ENCODE peak calls at places on chromosomes 7 and 10, in six cellular contexts. One of them, this sample, is unnamed.

GRCh38 chr7:108492742-108493141 is 33.2 kb downstream of the PNPLA8 start:
- DNase-seq in A172: no peak
- DNase-seq in HEK293T: no peak
- DNase-seq in stimulated activated CD4-positive, alpha-beta T cell treated with anti-CD3 and anti-CD28 coated beads, TNF-alpha, amount 100 ng/mL, for 48 hours: no peak
- DNase-seq in Caki2: peak
- DNase-seq in choroid plexus epithelial cell: no peak
- DNase-seq in this sample: no peak

GRCh38 chr10:116707981-116708380 is 34.4 kb downstream of the HSPA12A start:
- DNase-seq in A172: no peak
- DNase-seq in stimulated activated CD4-positive, alpha-beta T cell treated with anti-CD3 and anti-CD28 coated beads, TNF-alpha, amount 100 ng/mL, for 48 hours: no peak
- DNase-seq in Caki2: no peak
- DNase-seq in HEK293T: no peak
- DNase-seq in choroid plexus epithelial cell: no peak
- DNase-seq in this sample: no peak

GRCh38 chr10:33666686-33667480 is 332.4 kb upstream of the NRP1 start:
- DNase-seq in choroid plexus epithelial cell: peak
- DNase-seq in stimulated activated CD4-positive, alpha-beta T cell treated with anti-CD3 and anti-CD28 coated beads, TNF-alpha, amount 100 ng/mL, for 48 hours: no peak
- DNase-seq in A172: no peak
- DNase-seq in Caki2: no peak
- DNase-seq in HEK293T: no peak
- DNase-seq in this sample: no peak

GRCh38 chr7:36667007-36667406 is 57.3 kb downstream of the AOAH start:
- DNase-seq in stimulated activated CD4-positive, alpha-beta T cell treated with anti-CD3 and anti-CD28 coated beads, TNF-alpha, amount 100 ng/mL, for 48 hours: no peak
- DNase-seq in choroid plexus epithelial cell: no peak
- DNase-seq in A172: peak
- DNase-seq in HEK293T: no peak
- DNase-seq in Caki2: no peak
- DNase-seq in this sample: no peak

GRCh38 chr10:122699796-122700466 is at the start of gene C10orf120:
- DNase-seq in choroid plexus epithelial cell: no peak
- DNase-seq in stimulated activated CD4-positive, alpha-beta T cell treated with anti-CD3 and anti-CD28 coated beads, TNF-alpha, amount 100 ng/mL, for 48 hours: no peak
- DNase-seq in HEK293T: no peak
- DNase-seq in A172: no peak
- DNase-seq in Caki2: no peak
- DNase-seq in this sample: no peak

GRCh38 chr10:15719899-15720634 is at the start of gene ITGA8:
- DNase-seq in choroid plexus epithelial cell: peak
- DNase-seq in stimulated activated CD4-positive, alpha-beta T cell treated with anti-CD3 and anti-CD28 coated beads, TNF-alpha, amount 100 ng/mL, for 48 hours: no peak
- DNase-seq in A172: no peak
- DNase-seq in HEK293T: peak
- DNase-seq in Caki2: no peak
- DNase-seq in this sample: peak

GRCh38 chr7:80386686-80387085 is 125.2 kb downstream of the GNAT3 start:
- DNase-seq in A172: no peak
- DNase-seq in HEK293T: no peak
- DNase-seq in stimulated activated CD4-positive, alpha-beta T cell treated with anti-CD3 and anti-CD28 coated beads, TNF-alpha, amount 100 ng/mL, for 48 hours: no peak
- DNase-seq in choroid plexus epithelial cell: peak
- DNase-seq in Caki2: no peak
- DNase-seq in this sample: no peak

GRCh38 chr7:151859948-151860685 is 16.8 kb downstream of the PRKAG2 start:
- DNase-seq in A172: no peak
- DNase-seq in Caki2: no peak
- DNase-seq in HEK293T: no peak
- DNase-seq in stimulated activated CD4-positive, alpha-beta T cell treated with anti-CD3 and anti-CD28 coated beads, TNF-alpha, amount 100 ng/mL, for 48 hours: no peak
- DNase-seq in choroid plexus epithelial cell: no peak
- DNase-seq in this sample: no peak

GRCh38 chr10:89171263-89171872 is 35.7 kb downstream of the CH25H start:
- DNase-seq in stimulated activated CD4-positive, alpha-beta T cell treated with anti-CD3 and anti-CD28 coated beads, TNF-alpha, amount 100 ng/mL, for 48 hours: no peak
- DNase-seq in A172: no peak
- DNase-seq in HEK293T: no peak
- DNase-seq in Caki2: no peak
- DNase-seq in choroid plexus epithelial cell: peak
- DNase-seq in this sample: no peak

GRCh38 chr7:16564909-16565426 is 38.3 kb downstream of the LRRC72 start:
- DNase-seq in A172: peak
- DNase-seq in Caki2: peak
- DNase-seq in HEK293T: peak
- DNase-seq in choroid plexus epithelial cell: peak
- DNase-seq in stimulated activated CD4-positive, alpha-beta T cell treated with anti-CD3 and anti-CD28 coated beads, TNF-alpha, amount 100 ng/mL, for 48 hours: no peak
- DNase-seq in this sample: no peak

GRCh38 chr10:120260446-120260845 is 196.6 kb upstream of the PLPP4 start:
- DNase-seq in stimulated activated CD4-positive, alpha-beta T cell treated with anti-CD3 and anti-CD28 coated beads, TNF-alpha, amount 100 ng/mL, for 48 hours: no peak
- DNase-seq in Caki2: no peak
- DNase-seq in HEK293T: no peak
- DNase-seq in choroid plexus epithelial cell: no peak
- DNase-seq in A172: no peak
- DNase-seq in this sample: no peak

GRCh38 chr7:2360791-2361190 is 6.2 kb downstream of the EIF3B start:
- DNase-seq in A172: no peak
- DNase-seq in choroid plexus epithelial cell: peak
- DNase-seq in stimulated activated CD4-positive, alpha-beta T cell treated with anti-CD3 and anti-CD28 coated beads, TNF-alpha, amount 100 ng/mL, for 48 hours: no peak
- DNase-seq in Caki2: no peak
- DNase-seq in HEK293T: no peak
- DNase-seq in this sample: no peak

GRCh38 chr7:70132802-70133201 is 534.5 kb downstream of the AUTS2 start:
- DNase-seq in choroid plexus epithelial cell: no peak
- DNase-seq in stimulated activated CD4-positive, alpha-beta T cell treated with anti-CD3 and anti-CD28 coated beads, TNF-alpha, amount 100 ng/mL, for 48 hours: no peak
- DNase-seq in HEK293T: no peak
- DNase-seq in A172: no peak
- DNase-seq in Caki2: no peak
- DNase-seq in this sample: no peak

GRCh38 chr10:117442944-117443676 is 67.9 kb upstream of the PDZD8 start:
- DNase-seq in HEK293T: peak
- DNase-seq in stimulated activated CD4-positive, alpha-beta T cell treated with anti-CD3 and anti-CD28 coated beads, TNF-alpha, amount 100 ng/mL, for 48 hours: peak
- DNase-seq in choroid plexus epithelial cell: peak
- DNase-seq in Caki2: peak
- DNase-seq in A172: peak
- DNase-seq in this sample: peak

GRCh38 chr10:101694674-101695403 is at the start of gene FBXW4:
- DNase-seq in choroid plexus epithelial cell: no peak
- DNase-seq in stimulated activated CD4-positive, alpha-beta T cell treated with anti-CD3 and anti-CD28 coated beads, TNF-alpha, amount 100 ng/mL, for 48 hours: peak
- DNase-seq in Caki2: peak
- DNase-seq in HEK293T: peak
- DNase-seq in A172: peak
- DNase-seq in this sample: peak

GRCh38 chr10:132399117-132400035 is 2.4 kb downstream of the PWWP2B start:
- DNase-seq in choroid plexus epithelial cell: no peak
- DNase-seq in Caki2: no peak
- DNase-seq in A172: no peak
- DNase-seq in stimulated activated CD4-positive, alpha-beta T cell treated with anti-CD3 and anti-CD28 coated beads, TNF-alpha, amount 100 ng/mL, for 48 hours: no peak
- DNase-seq in HEK293T: no peak
- DNase-seq in this sample: no peak

GRCh38 chr7:140672382-140673062 is at the start of gene ADCK2:
- DNase-seq in A172: no peak
- DNase-seq in choroid plexus epithelial cell: peak
- DNase-seq in stimulated activated CD4-positive, alpha-beta T cell treated with anti-CD3 and anti-CD28 coated beads, TNF-alpha, amount 100 ng/mL, for 48 hours: peak
- DNase-seq in HEK293T: peak
- DNase-seq in Caki2: no peak
- DNase-seq in this sample: no peak